ENCODE peak calls at places on chromosome 6, in seven cellular contexts. One of them, this sample, is unnamed.

GRCh38 chr6:32095338-32096086 is 13.6 kb downstream of the TNXB start:
- DNase-seq in epithelial cell of esophagus: no peak
- DNase-seq in nucleus accumbens: no peak
- DNase-seq in DMS 273 treated with DMSO at 0.1 percent for 48 hours: no peak
- DNase-seq in AG04449: no peak
- DNase-seq in CD4-positive, alpha-beta T cell: no peak
- DNase-seq in cardiac muscle cell: no peak
- DNase-seq in this sample: no peak

GRCh38 chr6:22247916-22248482 is 48.8 kb downstream of the PRL start:
- DNase-seq in epithelial cell of esophagus: no peak
- DNase-seq in nucleus accumbens: no peak
- DNase-seq in DMS 273 treated with DMSO at 0.1 percent for 48 hours: no peak
- DNase-seq in AG04449: no peak
- DNase-seq in CD4-positive, alpha-beta T cell: no peak
- DNase-seq in cardiac muscle cell: no peak
- DNase-seq in this sample: no peak

GRCh38 chr6:92161953-92162352 is 1257.4 kb downstream of the EPHA7 start:
- DNase-seq in epithelial cell of esophagus: no peak
- DNase-seq in nucleus accumbens: no peak
- DNase-seq in DMS 273 treated with DMSO at 0.1 percent for 48 hours: no peak
- DNase-seq in AG04449: no peak
- DNase-seq in CD4-positive, alpha-beta T cell: no peak
- DNase-seq in cardiac muscle cell: no peak
- DNase-seq in this sample: no peak

GRCh38 chr6:437042-437402 is 45.5 kb downstream of the IRF4 start:
- DNase-seq in epithelial cell of esophagus: no peak
- DNase-seq in nucleus accumbens: no peak
- DNase-seq in DMS 273 treated with DMSO at 0.1 percent for 48 hours: no peak
- DNase-seq in AG04449: no peak
- DNase-seq in CD4-positive, alpha-beta T cell: no peak
- DNase-seq in cardiac muscle cell: no peak
- DNase-seq in this sample: no peak

GRCh38 chr6:33837971-33838665 is 34.3 kb upstream of the MLN start:
- DNase-seq in epithelial cell of esophagus: peak
- DNase-seq in nucleus accumbens: no peak
- DNase-seq in DMS 273 treated with DMSO at 0.1 percent for 48 hours: peak
- DNase-seq in AG04449: peak
- DNase-seq in CD4-positive, alpha-beta T cell: no peak
- DNase-seq in cardiac muscle cell: no peak
- DNase-seq in this sample: no peak

GRCh38 chr6:84428300-84428907 is 201.0 kb upstream of the CEP162 start:
- DNase-seq in epithelial cell of esophagus: peak
- DNase-seq in nucleus accumbens: peak
- DNase-seq in DMS 273 treated with DMSO at 0.1 percent for 48 hours: no peak
- DNase-seq in AG04449: peak
- DNase-seq in CD4-positive, alpha-beta T cell: no peak
- DNase-seq in cardiac muscle cell: peak
- DNase-seq in this sample: no peak

GRCh38 chr6:42021847-42022754 is 28.2 kb upstream of the TAF8 start:
- DNase-seq in epithelial cell of esophagus: no peak
- DNase-seq in nucleus accumbens: no peak
- DNase-seq in DMS 273 treated with DMSO at 0.1 percent for 48 hours: no peak
- DNase-seq in AG04449: no peak
- DNase-seq in CD4-positive, alpha-beta T cell: peak
- DNase-seq in cardiac muscle cell: no peak
- DNase-seq in this sample: peak

GRCh38 chr6:127053032-127053908 is 65.2 kb upstream of the RSPO3 start:
- DNase-seq in epithelial cell of esophagus: peak
- DNase-seq in nucleus accumbens: no peak
- DNase-seq in DMS 273 treated with DMSO at 0.1 percent for 48 hours: no peak
- DNase-seq in AG04449: no peak
- DNase-seq in CD4-positive, alpha-beta T cell: no peak
- DNase-seq in cardiac muscle cell: no peak
- DNase-seq in this sample: no peak

GRCh38 chr6:31865205-31866118 is 2.8 kb upstream of the NEU1 start:
- DNase-seq in epithelial cell of esophagus: no peak
- DNase-seq in nucleus accumbens: no peak
- DNase-seq in DMS 273 treated with DMSO at 0.1 percent for 48 hours: no peak
- DNase-seq in AG04449: no peak
- DNase-seq in CD4-positive, alpha-beta T cell: no peak
- DNase-seq in cardiac muscle cell: peak
- DNase-seq in this sample: no peak

GRCh38 chr6:73532288-73532687 is 11.5 kb upstream of the EEF1A1 start:
- DNase-seq in epithelial cell of esophagus: no peak
- DNase-seq in nucleus accumbens: no peak
- DNase-seq in DMS 273 treated with DMSO at 0.1 percent for 48 hours: no peak
- DNase-seq in AG04449: no peak
- DNase-seq in CD4-positive, alpha-beta T cell: no peak
- DNase-seq in cardiac muscle cell: no peak
- DNase-seq in this sample: no peak

GRCh38 chr6:11609324-11610071 is 71.9 kb downstream of the TMEM170B start:
- DNase-seq in epithelial cell of esophagus: no peak
- DNase-seq in nucleus accumbens: peak
- DNase-seq in DMS 273 treated with DMSO at 0.1 percent for 48 hours: no peak
- DNase-seq in AG04449: peak
- DNase-seq in CD4-positive, alpha-beta T cell: no peak
- DNase-seq in cardiac muscle cell: peak
- DNase-seq in this sample: no peak

GRCh38 chr6:146041282-146041681 is 12.4 kb downstream of the GRM1 start:
- DNase-seq in epithelial cell of esophagus: peak
- DNase-seq in nucleus accumbens: no peak
- DNase-seq in DMS 273 treated with DMSO at 0.1 percent for 48 hours: no peak
- DNase-seq in AG04449: no peak
- DNase-seq in CD4-positive, alpha-beta T cell: no peak
- DNase-seq in cardiac muscle cell: peak
- DNase-seq in this sample: no peak

GRCh38 chr6:134161036-134161435 is 108.6 kb upstream of the SLC2A12 start:
- DNase-seq in epithelial cell of esophagus: peak
- DNase-seq in nucleus accumbens: no peak
- DNase-seq in DMS 273 treated with DMSO at 0.1 percent for 48 hours: no peak
- DNase-seq in AG04449: no peak
- DNase-seq in CD4-positive, alpha-beta T cell: no peak
- DNase-seq in cardiac muscle cell: no peak
- DNase-seq in this sample: no peak

GRCh38 chr6:157673596-157673995 is 149.4 kb upstream of the SNX9 start:
- DNase-seq in epithelial cell of esophagus: no peak
- DNase-seq in nucleus accumbens: no peak
- DNase-seq in DMS 273 treated with DMSO at 0.1 percent for 48 hours: no peak
- DNase-seq in AG04449: no peak
- DNase-seq in CD4-positive, alpha-beta T cell: no peak
- DNase-seq in cardiac muscle cell: peak
- DNase-seq in this sample: no peak

GRCh38 chr6:37936909-37937308 is 117.4 kb downstream of the ZFAND3 start:
- DNase-seq in epithelial cell of esophagus: no peak
- DNase-seq in nucleus accumbens: no peak
- DNase-seq in DMS 273 treated with DMSO at 0.1 percent for 48 hours: no peak
- DNase-seq in AG04449: no peak
- DNase-seq in CD4-positive, alpha-beta T cell: no peak
- DNase-seq in cardiac muscle cell: no peak
- DNase-seq in this sample: no peak

GRCh38 chr6:113856571-113857564 is at the start of gene MARCKS:
- DNase-seq in epithelial cell of esophagus: peak
- DNase-seq in nucleus accumbens: peak
- DNase-seq in DMS 273 treated with DMSO at 0.1 percent for 48 hours: peak
- DNase-seq in AG04449: no peak
- DNase-seq in CD4-positive, alpha-beta T cell: no peak
- DNase-seq in cardiac muscle cell: peak
- DNase-seq in this sample: no peak

GRCh38 chr6:22026160-22026678 is 270.6 kb downstream of the PRL start:
- DNase-seq in epithelial cell of esophagus: no peak
- DNase-seq in nucleus accumbens: no peak
- DNase-seq in DMS 273 treated with DMSO at 0.1 percent for 48 hours: no peak
- DNase-seq in AG04449: no peak
- DNase-seq in CD4-positive, alpha-beta T cell: no peak
- DNase-seq in cardiac muscle cell: no peak
- DNase-seq in this sample: no peak

GRCh38 chr6:72553531-72554202 is 68.2 kb upstream of the KCNQ5 start:
- DNase-seq in epithelial cell of esophagus: peak
- DNase-seq in nucleus accumbens: no peak
- DNase-seq in DMS 273 treated with DMSO at 0.1 percent for 48 hours: no peak
- DNase-seq in AG04449: peak
- DNase-seq in CD4-positive, alpha-beta T cell: no peak
- DNase-seq in cardiac muscle cell: peak
- DNase-seq in this sample: no peak

GRCh38 chr6:21808551-21809181 is 215.1 kb downstream of the SOX4 start:
- DNase-seq in epithelial cell of esophagus: no peak
- DNase-seq in nucleus accumbens: no peak
- DNase-seq in DMS 273 treated with DMSO at 0.1 percent for 48 hours: peak
- DNase-seq in AG04449: no peak
- DNase-seq in CD4-positive, alpha-beta T cell: no peak
- DNase-seq in cardiac muscle cell: no peak
- DNase-seq in this sample: no peak

GRCh38 chr6:166439366-166440091 is 56.8 kb upstream of the MPC1 start:
- DNase-seq in epithelial cell of esophagus: no peak
- DNase-seq in nucleus accumbens: no peak
- DNase-seq in DMS 273 treated with DMSO at 0.1 percent for 48 hours: peak
- DNase-seq in AG04449: no peak
- DNase-seq in CD4-positive, alpha-beta T cell: no peak
- DNase-seq in cardiac muscle cell: no peak
- DNase-seq in this sample: no peak

GRCh38 chr6:118709859-118710350 is 58.5 kb upstream of the CEP85L start:
- DNase-seq in epithelial cell of esophagus: peak
- DNase-seq in nucleus accumbens: no peak
- DNase-seq in DMS 273 treated with DMSO at 0.1 percent for 48 hours: peak
- DNase-seq in AG04449: no peak
- DNase-seq in CD4-positive, alpha-beta T cell: peak
- DNase-seq in cardiac muscle cell: peak
- DNase-seq in this sample: peak

GRCh38 chr6:37966801-37967200 is 147.3 kb downstream of the ZFAND3 start:
- DNase-seq in epithelial cell of esophagus: peak
- DNase-seq in nucleus accumbens: no peak
- DNase-seq in DMS 273 treated with DMSO at 0.1 percent for 48 hours: no peak
- DNase-seq in AG04449: no peak
- DNase-seq in CD4-positive, alpha-beta T cell: no peak
- DNase-seq in cardiac muscle cell: no peak
- DNase-seq in this sample: no peak

GRCh38 chr6:116287668-116288282 is 8.0 kb upstream of the TSPYL1 start:
- DNase-seq in epithelial cell of esophagus: peak
- DNase-seq in nucleus accumbens: no peak
- DNase-seq in DMS 273 treated with DMSO at 0.1 percent for 48 hours: peak
- DNase-seq in AG04449: no peak
- DNase-seq in CD4-positive, alpha-beta T cell: no peak
- DNase-seq in cardiac muscle cell: peak
- DNase-seq in this sample: no peak

GRCh38 chr6:100559859-100560258 is 95.1 kb upstream of the SIM1 start:
- DNase-seq in epithelial cell of esophagus: no peak
- DNase-seq in nucleus accumbens: no peak
- DNase-seq in DMS 273 treated with DMSO at 0.1 percent for 48 hours: no peak
- DNase-seq in AG04449: no peak
- DNase-seq in CD4-positive, alpha-beta T cell: no peak
- DNase-seq in cardiac muscle cell: no peak
- DNase-seq in this sample: no peak

GRCh38 chr6:117677553-117678131 is 2.4 kb downstream of the NUS1 start:
- DNase-seq in epithelial cell of esophagus: peak
- DNase-seq in nucleus accumbens: no peak
- DNase-seq in DMS 273 treated with DMSO at 0.1 percent for 48 hours: no peak
- DNase-seq in AG04449: no peak
- DNase-seq in CD4-positive, alpha-beta T cell: no peak
- DNase-seq in cardiac muscle cell: no peak
- DNase-seq in this sample: no peak

GRCh38 chr6:124676033-124676432 is 286.2 kb upstream of the RNF217 start:
- DNase-seq in epithelial cell of esophagus: peak
- DNase-seq in nucleus accumbens: no peak
- DNase-seq in DMS 273 treated with DMSO at 0.1 percent for 48 hours: no peak
- DNase-seq in AG04449: no peak
- DNase-seq in CD4-positive, alpha-beta T cell: no peak
- DNase-seq in cardiac muscle cell: no peak
- DNase-seq in this sample: no peak

GRCh38 chr6:26445934-26446667 is 5.8 kb downstream of the BTN3A3 start:
- DNase-seq in epithelial cell of esophagus: no peak
- DNase-seq in nucleus accumbens: no peak
- DNase-seq in DMS 273 treated with DMSO at 0.1 percent for 48 hours: no peak
- DNase-seq in AG04449: no peak
- DNase-seq in CD4-positive, alpha-beta T cell: no peak
- DNase-seq in cardiac muscle cell: no peak
- DNase-seq in this sample: peak

GRCh38 chr6:113857565-113858066 is 471 bp downstream of the MARCKS start:
- DNase-seq in epithelial cell of esophagus: no peak
- DNase-seq in nucleus accumbens: peak
- DNase-seq in DMS 273 treated with DMSO at 0.1 percent for 48 hours: no peak
- DNase-seq in AG04449: no peak
- DNase-seq in CD4-positive, alpha-beta T cell: no peak
- DNase-seq in cardiac muscle cell: peak
- DNase-seq in this sample: no peak

GRCh38 chr6:37739618-37740017 is 41.9 kb upstream of the MDGA1 start:
- DNase-seq in epithelial cell of esophagus: no peak
- DNase-seq in nucleus accumbens: no peak
- DNase-seq in DMS 273 treated with DMSO at 0.1 percent for 48 hours: no peak
- DNase-seq in AG04449: no peak
- DNase-seq in CD4-positive, alpha-beta T cell: no peak
- DNase-seq in cardiac muscle cell: no peak
- DNase-seq in this sample: no peak

GRCh38 chr6:37311666-37312473 is 41.9 kb upstream of the RNF8 start:
- DNase-seq in epithelial cell of esophagus: no peak
- DNase-seq in nucleus accumbens: no peak
- DNase-seq in DMS 273 treated with DMSO at 0.1 percent for 48 hours: no peak
- DNase-seq in AG04449: peak
- DNase-seq in CD4-positive, alpha-beta T cell: no peak
- DNase-seq in cardiac muscle cell: no peak
- DNase-seq in this sample: no peak

This sample was measured in activated T-helper 1 cell treated with Interleukin-2 at 50 U/mL for 16 hours.